ENCODE peak calls at places on chromosomes 6 and 20, in eight cellular contexts. L is retina, O is GM20000, I is GM12865, S is NCI-H446, J is B cell, T is adrenal gland, Z is LHCN-M2. Q is an unnamed sample.
A peak's percentile ranks its signal among the peaks of the same experiment; 100 is the strongest.

GRCh38 chr6:52603000-52603795 is 26.3 kb upstream of the TRAM2 start:
- DNase-seq in O (no peak), S (no peak), T (no peak), L (no peak), Z (peak; percentile 89), I (peak; percentile 44), J (no peak), Q (no peak)

GRCh38 chr6:343960-344815 is 47.4 kb upstream of the IRF4 start:
- DNase-seq in I (no peak), J (no peak), T (no peak), S (no peak), L (no peak), Z (no peak), O (no peak), Q (no peak)

GRCh38 chr6:135251416-135251815 is 70.3 kb downstream of the MYB start:
- DNase-seq in L (peak; percentile 47), I (no peak), O (no peak), S (no peak), T (no peak), J (no peak), Z (no peak), Q (no peak)

GRCh38 chr6:125519367-125519766 is 217.6 kb upstream of the HDDC2 start:
- DNase-seq in O (no peak), T (no peak), I (no peak), S (no peak), J (no peak), L (no peak), Z (peak; percentile 13), Q (no peak)

GRCh38 chr20:45935416-45936046 is 1.0 kb downstream of the PCIF1 start:
- DNase-seq in S (no peak), O (no peak), L (no peak), J (no peak), T (peak; percentile 58), I (no peak), Z (peak; percentile 51), Q (no peak)

GRCh38 chr20:45545351-45545750 is 1.9 kb downstream of the EPPIN start:
- DNase-seq in L (no peak), S (no peak), T (no peak), O (no peak), J (no peak), I (no peak), Z (no peak), Q (no peak)

GRCh38 chr6:126153661-126154060 is 167.3 kb downstream of the TRMT11 start:
- DNase-seq in O (no peak), Z (no peak), I (no peak), S (no peak), T (no peak), J (no peak), L (no peak), Q (no peak)

GRCh38 chr20:57714409-57715267 is 4.8 kb upstream of the PMEPA1 start:
- DNase-seq in I (no peak), Z (peak; percentile 90), S (no peak), J (no peak), T (no peak), L (no peak), O (no peak), Q (no peak)

GRCh38 chr6:131136021-131136847 is 967 bp downstream of the AKAP7 start:
- DNase-seq in I (no peak), S (no peak), L (no peak), J (peak; percentile 26), T (peak; percentile 56), Z (peak; percentile 64), O (no peak), Q (no peak)

GRCh38 chr6:14665827-14666724 is 548.5 kb downstream of the CD83 start:
- DNase-seq in Z (peak; percentile 85), L (no peak), J (no peak), O (peak; percentile 27), S (no peak), I (peak; percentile 68), T (peak; percentile 64), Q (peak; percentile 33)

GRCh38 chr6:52361347-52361944 is 505 bp upstream of the PAQR8 start:
- DNase-seq in T (peak; percentile 45), L (no peak), I (no peak), S (no peak), O (no peak), J (peak; percentile 51), Z (no peak), Q (peak; percentile 31)

GRCh38 chr6:100202417-100203194 is 208.6 kb upstream of the MCHR2 start:
- DNase-seq in L (no peak), I (no peak), J (no peak), T (no peak), S (no peak), O (no peak), Z (peak; percentile 98), Q (peak; percentile 27)

GRCh38 chr20:5770240-5770986 is 20.2 kb downstream of the SHLD1 start:
- DNase-seq in J (no peak), I (peak; percentile 28), S (no peak), T (no peak), O (no peak), Z (no peak), L (no peak), Q (no peak)

GRCh38 chr6:41687501-41688175 is 47.8 kb downstream of the TFEB start:
- DNase-seq in Z (no peak), T (no peak), S (no peak), O (no peak), J (no peak), I (no peak), L (no peak), Q (no peak)

GRCh38 chr6:140071601-140072062 is 697.2 kb upstream of the CITED2 start:
- DNase-seq in S (no peak), L (no peak), O (no peak), T (peak; percentile 37), J (no peak), Z (peak; percentile 77), I (peak; percentile 20), Q (no peak)

GRCh38 chr20:43563991-43564390 is 5.2 kb downstream of the SGK2 start:
- DNase-seq in S (no peak), J (no peak), O (no peak), L (no peak), I (no peak), Z (no peak), T (no peak), Q (no peak)

GRCh38 chr6:89655122-89655521 is 16.6 kb upstream of the LYRM2 start:
- DNase-seq in S (no peak), O (no peak), J (no peak), L (no peak), I (no peak), T (no peak), Z (peak; percentile 78), Q (no peak)

GRCh38 chr6:20370393-20370792 is 31.3 kb upstream of the E2F3 start:
- DNase-seq in S (no peak), O (no peak), I (no peak), L (no peak), J (no peak), Z (no peak), T (no peak), Q (no peak)

GRCh38 chr6:158321960-158322359 is 9.7 kb downstream of the TULP4 start:
- DNase-seq in T (peak; percentile 15), O (no peak), I (no peak), J (no peak), S (no peak), Z (peak; percentile 80), L (no peak), Q (no peak)

Q was measured in left cardiac atrium.